ENCODE peak calls at places on chromosomes 4 and X, in nine cellular contexts. T is frontal cortex; M is HEK293T; X is neuronal stem cell; O is stimulated activated CD4-positive, alpha-beta T cell treated with anti-CD3 and anti-CD28 coated beads, Interleukin-1b, Interleukin-23, amount 100 ng/mL, for 24 hours; H is activated T-cell treated with anti-CD3 and anti-CD28 coated beads, Interleukin-2, amount 50 U/mL, for 4 hours; S is nucleus accumbens; K is EH; G is Right ventricle myocardium superior. Z is an unnamed sample.
A peak's percentile ranks its signal among the peaks of the same experiment; 100 is the strongest.

GRCh38 chr4:125482822-125483221 is 168.1 kb downstream of the FAT4 start:
- DNase-seq in T (no peak), M (no peak), X (no peak), O (no peak), H (no peak), S (no peak), K (no peak), G (no peak), Z (no peak)

GRCh38 chrX:41302293-41302868 is 31.6 kb upstream of the DDX3X start:
- DNase-seq in T (no peak), M (no peak), X (no peak), O (no peak), H (no peak), S (no peak), K (peak; percentile 36), G (no peak), Z (no peak)

GRCh38 chrX:24148535-24149345 is 789 bp upstream of the ZFX start:
- DNase-seq in T (no peak), M (no peak), X (peak; percentile 1), O (no peak), H (peak; percentile 26), S (no peak), K (peak; percentile 82), G (peak; percentile 41), Z (no peak)

GRCh38 chrX:107628662-107629532 is 587 bp downstream of the PRPS1 start:
- DNase-seq in T (no peak), M (peak; percentile 47), X (no peak), O (peak; percentile 11), H (peak; percentile 23), S (no peak), K (peak; percentile 39), G (peak; percentile 32), Z (no peak)

GRCh38 chr4:5048721-5049120 is 2.6 kb upstream of the STK32B start:
- DNase-seq in T (no peak), M (no peak), X (no peak), O (no peak), H (no peak), S (no peak), K (no peak), G (no peak), Z (no peak)

GRCh38 chr4:54840992-54841768 is 183.4 kb downstream of the KIT start:
- DNase-seq in T (no peak), M (no peak), X (no peak), O (no peak), H (no peak), S (no peak), K (peak; percentile 71), G (no peak), Z (no peak)

GRCh38 chrX:149392896-149393295 is 112.2 kb downstream of the IDS start:
- DNase-seq in T (no peak), M (no peak), X (no peak), O (no peak), H (no peak), S (no peak), K (peak; percentile 70), G (no peak), Z (no peak)

GRCh38 chr4:8607603-8608481 is 15.3 kb downstream of the CPZ start:
- DNase-seq in T (peak; percentile 75), M (peak; percentile 85), X (peak; percentile 70), O (peak; percentile 30), H (peak; percentile 23), S (no peak), K (peak; percentile 21), G (no peak), Z (no peak)

GRCh38 chr4:110998308-110998707 is 375.4 kb upstream of the PITX2 start:
- DNase-seq in T (no peak), M (no peak), X (no peak), O (no peak), H (no peak), S (no peak), K (no peak), G (no peak), Z (no peak)

GRCh38 chr4:52110171-52110570 is 59.1 kb downstream of the SPATA18 start:
- DNase-seq in T (no peak), M (no peak), X (no peak), O (no peak), H (no peak), S (no peak), K (peak; percentile 24), G (no peak), Z (no peak)

GRCh38 chr4:79823148-79823763 is 249.8 kb downstream of the ANTXR2 start:
- DNase-seq in T (no peak), M (no peak), X (no peak), O (no peak), H (no peak), S (no peak), K (peak; percentile 12), G (no peak), Z (no peak)

GRCh38 chrX:71579990-71580380 is 1.7 kb downstream of the GCNA start:
- DNase-seq in T (peak; percentile 15), M (no peak), X (no peak), O (no peak), H (no peak), S (no peak), K (no peak), G (no peak), Z (no peak)

Z was measured in ascending aorta.